ENCODE peak calls at places on chromosomes 2 and 18, in ten cellular contexts. One of them, this sample, is unnamed.

GRCh38 chr2:102417946-102418345 is 5.0 kb upstream of the IL18RAP start:
- DNase-seq in right lobe of liver: no peak
- DNase-seq in sigmoid colon: no peak
- DNase-seq in A549: no peak
- DNase-seq in choroid plexus epithelial cell: no peak
- DNase-seq in brain microvascular endothelial cell: no peak
- DNase-seq in tibial artery: no peak
- DNase-seq in heart right ventricle: no peak
- DNase-seq in GM23248: no peak
- DNase-seq in cardiac fibroblast: no peak
- DNase-seq in this sample: no peak

GRCh38 chr2:66362651-66363050 is 72.3 kb upstream of the MEIS1 start:
- DNase-seq in choroid plexus epithelial cell: no peak
- DNase-seq in GM23248: no peak
- DNase-seq in heart right ventricle: no peak
- DNase-seq in cardiac fibroblast: no peak
- DNase-seq in A549: no peak
- DNase-seq in tibial artery: no peak
- DNase-seq in right lobe of liver: no peak
- DNase-seq in brain microvascular endothelial cell: no peak
- DNase-seq in sigmoid colon: no peak
- DNase-seq in this sample: no peak

GRCh38 chr2:108535380-108535677 is 1.1 kb downstream of the LIMS1 start:
- DNase-seq in tibial artery: no peak
- DNase-seq in right lobe of liver: no peak
- DNase-seq in GM23248: peak
- DNase-seq in choroid plexus epithelial cell: peak
- DNase-seq in sigmoid colon: no peak
- DNase-seq in heart right ventricle: no peak
- DNase-seq in cardiac fibroblast: peak
- DNase-seq in A549: no peak
- DNase-seq in brain microvascular endothelial cell: no peak
- DNase-seq in this sample: no peak

GRCh38 chr2:188391354-188391753 is 99.7 kb downstream of the GULP1 start:
- DNase-seq in heart right ventricle: no peak
- DNase-seq in sigmoid colon: no peak
- DNase-seq in cardiac fibroblast: no peak
- DNase-seq in brain microvascular endothelial cell: no peak
- DNase-seq in GM23248: no peak
- DNase-seq in right lobe of liver: no peak
- DNase-seq in tibial artery: no peak
- DNase-seq in choroid plexus epithelial cell: no peak
- DNase-seq in A549: no peak
- DNase-seq in this sample: no peak

GRCh38 chr18:22831441-22831904 is 101.7 kb upstream of the RBBP8 start:
- DNase-seq in GM23248: peak
- DNase-seq in right lobe of liver: no peak
- DNase-seq in brain microvascular endothelial cell: peak
- DNase-seq in heart right ventricle: no peak
- DNase-seq in tibial artery: no peak
- DNase-seq in choroid plexus epithelial cell: peak
- DNase-seq in A549: no peak
- DNase-seq in cardiac fibroblast: peak
- DNase-seq in sigmoid colon: no peak
- DNase-seq in this sample: no peak

GRCh38 chr2:60553496-60553991 is at the start of gene BCL11A:
- DNase-seq in GM23248: peak
- DNase-seq in A549: peak
- DNase-seq in tibial artery: no peak
- DNase-seq in brain microvascular endothelial cell: peak
- DNase-seq in right lobe of liver: no peak
- DNase-seq in heart right ventricle: peak
- DNase-seq in choroid plexus epithelial cell: peak
- DNase-seq in sigmoid colon: peak
- DNase-seq in cardiac fibroblast: peak
- DNase-seq in this sample: no peak

GRCh38 chr2:70678576-70679143 is 89.3 kb downstream of the ADD2 start:
- DNase-seq in A549: no peak
- DNase-seq in tibial artery: no peak
- DNase-seq in brain microvascular endothelial cell: no peak
- DNase-seq in heart right ventricle: no peak
- DNase-seq in GM23248: no peak
- DNase-seq in cardiac fibroblast: no peak
- DNase-seq in right lobe of liver: no peak
- DNase-seq in sigmoid colon: peak
- DNase-seq in choroid plexus epithelial cell: no peak
- DNase-seq in this sample: no peak

GRCh38 chr2:32330136-32330535 is 26.7 kb upstream of the BIRC6 start:
- DNase-seq in sigmoid colon: no peak
- DNase-seq in choroid plexus epithelial cell: peak
- DNase-seq in brain microvascular endothelial cell: no peak
- DNase-seq in heart right ventricle: no peak
- DNase-seq in right lobe of liver: no peak
- DNase-seq in GM23248: no peak
- DNase-seq in A549: no peak
- DNase-seq in cardiac fibroblast: no peak
- DNase-seq in tibial artery: no peak
- DNase-seq in this sample: no peak

GRCh38 chr2:46827274-46827930 is 88.2 kb downstream of the MCFD2 start:
- DNase-seq in heart right ventricle: no peak
- DNase-seq in brain microvascular endothelial cell: peak
- DNase-seq in A549: no peak
- DNase-seq in right lobe of liver: no peak
- DNase-seq in cardiac fibroblast: peak
- DNase-seq in GM23248: peak
- DNase-seq in sigmoid colon: no peak
- DNase-seq in tibial artery: peak
- DNase-seq in choroid plexus epithelial cell: peak
- DNase-seq in this sample: no peak

GRCh38 chr2:159035790-159036411 is 67.5 kb downstream of the TANC1 start:
- DNase-seq in choroid plexus epithelial cell: peak
- DNase-seq in cardiac fibroblast: peak
- DNase-seq in brain microvascular endothelial cell: peak
- DNase-seq in heart right ventricle: no peak
- DNase-seq in GM23248: peak
- DNase-seq in right lobe of liver: no peak
- DNase-seq in tibial artery: no peak
- DNase-seq in sigmoid colon: no peak
- DNase-seq in A549: peak
- DNase-seq in this sample: peak

GRCh38 chr2:21041462-21041861 is 2.4 kb downstream of the APOB start:
- DNase-seq in sigmoid colon: no peak
- DNase-seq in brain microvascular endothelial cell: no peak
- DNase-seq in GM23248: no peak
- DNase-seq in right lobe of liver: no peak
- DNase-seq in choroid plexus epithelial cell: no peak
- DNase-seq in tibial artery: no peak
- DNase-seq in heart right ventricle: no peak
- DNase-seq in cardiac fibroblast: no peak
- DNase-seq in A549: no peak
- DNase-seq in this sample: no peak

GRCh38 chr2:170723446-170723958 is 8.4 kb downstream of the SP5 start:
- DNase-seq in cardiac fibroblast: no peak
- DNase-seq in heart right ventricle: no peak
- DNase-seq in choroid plexus epithelial cell: no peak
- DNase-seq in brain microvascular endothelial cell: no peak
- DNase-seq in tibial artery: no peak
- DNase-seq in GM23248: no peak
- DNase-seq in sigmoid colon: no peak
- DNase-seq in right lobe of liver: no peak
- DNase-seq in A549: no peak
- DNase-seq in this sample: no peak

GRCh38 chr18:7953085-7953958 is 386.2 kb downstream of the PTPRM start:
- DNase-seq in brain microvascular endothelial cell: no peak
- DNase-seq in cardiac fibroblast: no peak
- DNase-seq in heart right ventricle: no peak
- DNase-seq in right lobe of liver: no peak
- DNase-seq in A549: no peak
- DNase-seq in sigmoid colon: no peak
- DNase-seq in GM23248: no peak
- DNase-seq in choroid plexus epithelial cell: no peak
- DNase-seq in tibial artery: no peak
- DNase-seq in this sample: no peak

GRCh38 chr2:9809448-9810088 is 33.7 kb upstream of the TAF1B start:
- DNase-seq in GM23248: no peak
- DNase-seq in brain microvascular endothelial cell: no peak
- DNase-seq in tibial artery: no peak
- DNase-seq in right lobe of liver: peak
- DNase-seq in A549: no peak
- DNase-seq in heart right ventricle: no peak
- DNase-seq in choroid plexus epithelial cell: no peak
- DNase-seq in cardiac fibroblast: no peak
- DNase-seq in sigmoid colon: peak
- DNase-seq in this sample: no peak

GRCh38 chr2:97718051-97718882 is 4.9 kb downstream of the ZAP70 start:
- DNase-seq in cardiac fibroblast: no peak
- DNase-seq in GM23248: no peak
- DNase-seq in A549: no peak
- DNase-seq in heart right ventricle: no peak
- DNase-seq in tibial artery: no peak
- DNase-seq in brain microvascular endothelial cell: no peak
- DNase-seq in sigmoid colon: peak
- DNase-seq in choroid plexus epithelial cell: no peak
- DNase-seq in right lobe of liver: peak
- DNase-seq in this sample: no peak

GRCh38 chr2:231671617-231672350 is 36.5 kb upstream of the PTMA start:
- DNase-seq in choroid plexus epithelial cell: no peak
- DNase-seq in brain microvascular endothelial cell: no peak
- DNase-seq in heart right ventricle: no peak
- DNase-seq in right lobe of liver: no peak
- DNase-seq in cardiac fibroblast: no peak
- DNase-seq in A549: no peak
- DNase-seq in sigmoid colon: no peak
- DNase-seq in GM23248: no peak
- DNase-seq in tibial artery: no peak
- DNase-seq in this sample: no peak
- H3K4me3 ChIP-seq in choroid plexus epithelial cell: no peak
- H3K4me3 ChIP-seq in brain microvascular endothelial cell: no peak
- H3K4me3 ChIP-seq in heart right ventricle: no peak
- H3K4me3 ChIP-seq in right lobe of liver: no peak
- H3K4me3 ChIP-seq in cardiac fibroblast: no peak
- H3K4me3 ChIP-seq in A549: no peak
- H3K4me3 ChIP-seq in sigmoid colon: no peak
- H3K4me3 ChIP-seq in GM23248: no peak
- H3K4me3 ChIP-seq in tibial artery: no peak
- H3K4me3 ChIP-seq in this sample: no peak

GRCh38 chr18:45860971-45861370 is 35.5 kb downstream of the SIGLEC15 start:
- DNase-seq in choroid plexus epithelial cell: no peak
- DNase-seq in cardiac fibroblast: peak
- DNase-seq in sigmoid colon: no peak
- DNase-seq in GM23248: no peak
- DNase-seq in A549: no peak
- DNase-seq in tibial artery: no peak
- DNase-seq in right lobe of liver: no peak
- DNase-seq in heart right ventricle: no peak
- DNase-seq in brain microvascular endothelial cell: no peak
- DNase-seq in this sample: no peak

GRCh38 chr18:45865466-45865865 is 40.0 kb downstream of the SIGLEC15 start:
- DNase-seq in right lobe of liver: no peak
- DNase-seq in cardiac fibroblast: peak
- DNase-seq in GM23248: no peak
- DNase-seq in brain microvascular endothelial cell: no peak
- DNase-seq in choroid plexus epithelial cell: no peak
- DNase-seq in sigmoid colon: no peak
- DNase-seq in A549: no peak
- DNase-seq in tibial artery: no peak
- DNase-seq in heart right ventricle: no peak
- DNase-seq in this sample: no peak

GRCh38 chr18:45863469-45863868 is 38.0 kb downstream of the SIGLEC15 start:
- DNase-seq in sigmoid colon: no peak
- DNase-seq in choroid plexus epithelial cell: no peak
- DNase-seq in tibial artery: no peak
- DNase-seq in A549: no peak
- DNase-seq in cardiac fibroblast: no peak
- DNase-seq in GM23248: no peak
- DNase-seq in right lobe of liver: no peak
- DNase-seq in brain microvascular endothelial cell: no peak
- DNase-seq in heart right ventricle: no peak
- DNase-seq in this sample: no peak

GRCh38 chr18:45861926-45862325 is 36.5 kb downstream of the SIGLEC15 start:
- DNase-seq in GM23248: no peak
- DNase-seq in brain microvascular endothelial cell: no peak
- DNase-seq in tibial artery: no peak
- DNase-seq in right lobe of liver: no peak
- DNase-seq in choroid plexus epithelial cell: no peak
- DNase-seq in heart right ventricle: no peak
- DNase-seq in A549: no peak
- DNase-seq in cardiac fibroblast: no peak
- DNase-seq in sigmoid colon: no peak
- DNase-seq in this sample: no peak

GRCh38 chr18:45864081-45864480 is 38.6 kb downstream of the SIGLEC15 start:
- DNase-seq in sigmoid colon: no peak
- DNase-seq in GM23248: no peak
- DNase-seq in tibial artery: no peak
- DNase-seq in right lobe of liver: no peak
- DNase-seq in heart right ventricle: no peak
- DNase-seq in choroid plexus epithelial cell: no peak
- DNase-seq in brain microvascular endothelial cell: no peak
- DNase-seq in cardiac fibroblast: no peak
- DNase-seq in A549: no peak
- DNase-seq in this sample: no peak
- H3K4me3 ChIP-seq in sigmoid colon: no peak
- H3K4me3 ChIP-seq in GM23248: no peak
- H3K4me3 ChIP-seq in tibial artery: no peak
- H3K4me3 ChIP-seq in right lobe of liver: no peak
- H3K4me3 ChIP-seq in heart right ventricle: no peak
- H3K4me3 ChIP-seq in choroid plexus epithelial cell: no peak
- H3K4me3 ChIP-seq in brain microvascular endothelial cell: no peak
- H3K4me3 ChIP-seq in cardiac fibroblast: no peak
- H3K4me3 ChIP-seq in A549: no peak
- H3K4me3 ChIP-seq in this sample: no peak

GRCh38 chr18:3966246-3966984 is 488.7 kb downstream of the DLGAP1 start:
- DNase-seq in brain microvascular endothelial cell: no peak
- DNase-seq in right lobe of liver: no peak
- DNase-seq in choroid plexus epithelial cell: no peak
- DNase-seq in tibial artery: no peak
- DNase-seq in sigmoid colon: no peak
- DNase-seq in heart right ventricle: no peak
- DNase-seq in GM23248: no peak
- DNase-seq in A549: peak
- DNase-seq in cardiac fibroblast: no peak
- DNase-seq in this sample: no peak

GRCh38 chr18:3960142-3960541 is 495.0 kb downstream of the DLGAP1 start:
- DNase-seq in tibial artery: no peak
- DNase-seq in choroid plexus epithelial cell: no peak
- DNase-seq in GM23248: no peak
- DNase-seq in heart right ventricle: no peak
- DNase-seq in cardiac fibroblast: no peak
- DNase-seq in brain microvascular endothelial cell: no peak
- DNase-seq in sigmoid colon: no peak
- DNase-seq in A549: no peak
- DNase-seq in right lobe of liver: no peak
- DNase-seq in this sample: no peak

GRCh38 chr18:3960977-3961376 is 494.1 kb downstream of the DLGAP1 start:
- DNase-seq in brain microvascular endothelial cell: no peak
- DNase-seq in A549: no peak
- DNase-seq in choroid plexus epithelial cell: no peak
- DNase-seq in sigmoid colon: no peak
- DNase-seq in cardiac fibroblast: no peak
- DNase-seq in heart right ventricle: no peak
- DNase-seq in right lobe of liver: no peak
- DNase-seq in GM23248: no peak
- DNase-seq in tibial artery: no peak
- DNase-seq in this sample: no peak
- H3K4me3 ChIP-seq in brain microvascular endothelial cell: no peak
- H3K4me3 ChIP-seq in A549: no peak
- H3K4me3 ChIP-seq in choroid plexus epithelial cell: no peak
- H3K4me3 ChIP-seq in sigmoid colon: no peak
- H3K4me3 ChIP-seq in cardiac fibroblast: no peak
- H3K4me3 ChIP-seq in heart right ventricle: no peak
- H3K4me3 ChIP-seq in right lobe of liver: no peak
- H3K4me3 ChIP-seq in GM23248: no peak
- H3K4me3 ChIP-seq in tibial artery: no peak
- H3K4me3 ChIP-seq in this sample: no peak

GRCh38 chr2:162242586-162243304 is 500 bp downstream of the FAP start:
- DNase-seq in choroid plexus epithelial cell: peak
- DNase-seq in brain microvascular endothelial cell: no peak
- DNase-seq in right lobe of liver: no peak
- DNase-seq in heart right ventricle: no peak
- DNase-seq in tibial artery: no peak
- DNase-seq in cardiac fibroblast: peak
- DNase-seq in GM23248: peak
- DNase-seq in sigmoid colon: no peak
- DNase-seq in A549: no peak
- DNase-seq in this sample: no peak
- H3K4me3 ChIP-seq in choroid plexus epithelial cell: peak
- H3K4me3 ChIP-seq in brain microvascular endothelial cell: peak
- H3K4me3 ChIP-seq in right lobe of liver: no peak
- H3K4me3 ChIP-seq in heart right ventricle: peak
- H3K4me3 ChIP-seq in tibial artery: peak
- H3K4me3 ChIP-seq in cardiac fibroblast: peak
- H3K4me3 ChIP-seq in GM23248: peak
- H3K4me3 ChIP-seq in sigmoid colon: peak
- H3K4me3 ChIP-seq in A549: no peak
- H3K4me3 ChIP-seq in this sample: no peak